ENCODE peak calls at places on chromosome 17, in ten cellular contexts. B, E, L, V, M, G, J, Y, A and O are unnamed samples.
A peak's percentile ranks its signal among the peaks of the same experiment; 100 is the strongest.

GRCh38 chr17:13544292-13544691 is 57.4 kb downstream of the HS3ST3A1 start:
- DNase-seq in B (peak; percentile 35), L (peak; percentile 76), A (peak; percentile 72), V (no peak), Y (no peak), M (peak; percentile 98), G (peak; percentile 96), E (no peak), J (no peak), O (no peak)

GRCh38 chr17:55735784-55736405 is 13.2 kb upstream of the TMEM100 start:
- DNase-seq in J (no peak), E (no peak), Y (no peak), G (peak; percentile 63), M (peak; percentile 73), V (peak; percentile 52), A (peak; percentile 76), B (no peak), L (peak; percentile 48), O (peak; percentile 52)

GRCh38 chr17:74678541-74678940 is 34.2 kb downstream of the CD300LF start:
- DNase-seq in M (no peak), J (no peak), A (no peak), L (no peak), Y (no peak), V (no peak), B (no peak), G (no peak), E (no peak), O (no peak)

GRCh38 chr17:72502111-72502939 is 381.5 kb downstream of the SOX9 start:
- DNase-seq in L (peak; percentile 29), B (no peak), G (peak; percentile 48), V (no peak), E (no peak), J (no peak), A (peak; percentile 31), M (peak; percentile 68), Y (no peak), O (no peak)

GRCh38 chr17:5003214-5003867 is 5.6 kb downstream of the KIF1C start:
- DNase-seq in Y (no peak), E (no peak), G (no peak), B (no peak), M (no peak), J (no peak), V (no peak), A (no peak), L (no peak), O (no peak)

GRCh38 chr17:33873218-33873617 is 381.9 kb upstream of the CCL2 start:
- DNase-seq in V (no peak), J (no peak), B (no peak), M (no peak), E (no peak), Y (no peak), A (no peak), L (no peak), G (no peak), O (no peak)

GRCh38 chr17:36884495-36885160 is 52.6 kb upstream of the LHX1 start:
- DNase-seq in G (no peak), L (no peak), J (no peak), V (no peak), A (no peak), E (no peak), M (no peak), Y (no peak), B (no peak), O (peak; percentile 37)

GRCh38 chr17:30812218-30813177 is 12.0 kb downstream of the CRLF3 start:
- DNase-seq in G (peak; percentile 23), E (no peak), B (no peak), J (no peak), A (no peak), M (peak; percentile 32), Y (no peak), L (no peak), V (no peak), O (no peak)

GRCh38 chr17:7323731-7324437 is 5.3 kb downstream of the NEURL4 start:
- DNase-seq in A (peak; percentile 45), Y (peak; percentile 39), J (no peak), B (no peak), M (peak; percentile 31), G (peak; percentile 32), L (peak; percentile 78), E (no peak), V (peak; percentile 90), O (peak; percentile 71)

GRCh38 chr17:77420804-77421634 is 280.2 kb downstream of the SEC14L1 start:
- DNase-seq in Y (no peak), A (peak; percentile 92), B (no peak), M (peak; percentile 38), G (peak; percentile 94), L (peak; percentile 60), E (no peak), J (no peak), V (peak; percentile 72), O (peak; percentile 96)

GRCh38 chr17:28145348-28145747 is 102.9 kb downstream of the NLK start:
- DNase-seq in A (peak; percentile 22), M (peak; percentile 8), E (no peak), L (peak; percentile 10), G (peak; percentile 76), B (no peak), V (no peak), Y (no peak), J (no peak), O (no peak)

GRCh38 chr17:50101346-50102163 is 6.4 kb downstream of the PDK2 start:
- DNase-seq in M (peak; percentile 34), B (no peak), A (peak; percentile 50), V (peak; percentile 89), L (peak; percentile 61), G (peak; percentile 57), J (no peak), E (no peak), Y (no peak), O (no peak)

GRCh38 chr17:37787055-37787720 is 42.3 kb upstream of the HNF1B start:
- DNase-seq in M (peak; percentile 44), B (no peak), G (peak; percentile 50), J (no peak), V (no peak), L (no peak), E (no peak), Y (no peak), A (no peak), O (no peak)

GRCh38 chr17:58273453-58274104 is 7.2 kb downstream of the MPO start:
- DNase-seq in J (no peak), G (no peak), V (peak; percentile 27), A (no peak), L (no peak), M (no peak), B (no peak), Y (no peak), E (no peak), O (peak; percentile 34)

GRCh38 chr17:22512506-22512905 is 820.2 kb downstream of the KCNJ18 start:
- DNase-seq in E (no peak), M (no peak), V (no peak), G (no peak), B (no peak), A (no peak), Y (no peak), J (no peak), L (no peak), O (no peak)